ENCODE peak calls at places on chromosomes 13 and 19, in four cellular contexts. P is tibial nerve, G is adrenal gland, Z is neural progenitor cell. M is an unnamed sample. For H3K27me3, the result is how much of the 10 kb centered on the place peaks cover.

GRCh38 chr13:28494861-28495585 is at the start of gene FLT1:
- DNase-seq in G (peak), P (no peak), Z (peak), M (no peak)

GRCh38 chr19:39140195-39140516 is 14.6 kb downstream of the PAK4 start:
- DNase-seq in P (no peak), Z (no peak), G (no peak), M (no peak)

GRCh38 chr13:31530883-31531282 is 208.4 kb upstream of the RXFP2 start:
- DNase-seq in Z (no peak), P (no peak), G (no peak), M (no peak)

GRCh38 chr13:101258071-101258470 is 158.2 kb downstream of the NALCN start:
- DNase-seq in Z (peak), G (no peak), P (no peak), M (peak)

GRCh38 chr19:1668339-1669123 is 16.1 kb upstream of the TCF3 start:
- DNase-seq in Z (peak), P (no peak), G (no peak), M (no peak)

GRCh38 chr13:78176880-78177279 is 258.2 kb upstream of the EDNRB start:
- DNase-seq in G (no peak), P (no peak), Z (no peak), M (no peak)

GRCh38 chr13:38697628-38698333 is 10.9 kb downstream of the FREM2 start:
- DNase-seq in G (no peak), P (no peak), Z (peak), M (no peak)

GRCh38 chr19:49339364-49340068 is 4.3 kb downstream of the CD37 start:
- DNase-seq in G (peak), P (peak), Z (peak), M (peak)

GRCh38 chr13:100667894-100668293 is 6.7 kb downstream of the TMTC4 start:
- DNase-seq in P (no peak), G (no peak), Z (no peak), M (no peak)

GRCh38 chr13:76754414-76754813 is 131.8 kb downstream of the KCTD12 start:
- DNase-seq in Z (no peak), P (peak), G (peak), M (no peak)

GRCh38 chr13:93304868-93305613 is 78.4 kb downstream of the GPC6 start:
- DNase-seq in P (no peak), Z (no peak), G (no peak), M (no peak)

GRCh38 chr19:15584541-15585115 is 30.4 kb upstream of the CYP4F8 start:
- DNase-seq in P (peak), G (peak), Z (peak), M (no peak)
- H3K4me3 ChIP-seq in P (no peak), G (no peak), Z (no peak), M (no peak)

GRCh38 chr19:12773571-12773970 is 1.8 kb downstream of the HOOK2 start:
- DNase-seq in G (no peak), Z (no peak), P (no peak), M (no peak)
- TF ChIP-seq CTCF in G (no peak), Z (peak), P (peak), M (peak)

DNA sequence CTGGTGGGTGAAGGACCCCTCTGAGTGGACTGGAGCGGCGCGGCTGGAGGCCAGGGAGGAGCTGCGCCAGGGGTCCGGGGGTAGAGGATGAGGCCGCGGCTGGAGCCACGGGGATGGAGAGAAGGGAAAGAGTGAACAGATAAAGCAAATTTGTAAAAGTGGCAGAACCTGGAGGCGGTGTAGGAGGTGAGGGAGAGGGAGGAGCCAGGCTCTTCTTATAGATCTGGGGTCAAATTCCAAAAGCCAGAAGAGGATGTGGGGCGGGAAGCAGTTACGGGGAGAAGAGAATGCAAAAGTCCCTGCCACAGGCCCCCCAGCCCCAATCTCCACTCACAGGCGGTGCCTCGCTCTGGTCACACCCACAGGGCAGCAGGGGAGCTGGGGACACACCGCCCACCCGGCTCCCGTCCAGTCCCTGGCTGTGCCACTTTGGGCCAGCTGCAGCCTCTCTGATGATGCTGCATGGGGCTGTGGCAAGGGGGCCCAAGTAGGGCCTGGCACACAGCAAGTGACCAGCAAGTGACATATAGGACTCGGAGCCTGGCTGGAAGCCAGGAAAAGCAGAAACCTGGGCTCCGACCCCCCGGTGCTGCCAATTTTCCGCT is 11.1 kb downstream of the LRRC4B start:
- DNase-seq in G (no peak), Z (peak), P (no peak), M (no peak)
- H3K27me3 ChIP-seq in G (under half), Z (half or more), P (under half), M (under half)

GRCh38 chr19:50638576-50638975 is 1.1 kb downstream of the SYT3 start:
- DNase-seq in Z (no peak), G (no peak), P (no peak), M (no peak)

GRCh38 chr19:50644315-50644915 is 4.7 kb upstream of the SYT3 start:
- DNase-seq in P (no peak), G (no peak), Z (no peak), M (no peak)

GRCh38 chr19:50640368-50640767 is 687 bp upstream of the SYT3 start:
- DNase-seq in G (no peak), P (no peak), Z (no peak), M (no peak)

GRCh38 chr19:50636317-50637085 is 3.2 kb downstream of the SYT3 start:
- DNase-seq in P (no peak), G (no peak), Z (no peak), M (no peak)

DNA sequence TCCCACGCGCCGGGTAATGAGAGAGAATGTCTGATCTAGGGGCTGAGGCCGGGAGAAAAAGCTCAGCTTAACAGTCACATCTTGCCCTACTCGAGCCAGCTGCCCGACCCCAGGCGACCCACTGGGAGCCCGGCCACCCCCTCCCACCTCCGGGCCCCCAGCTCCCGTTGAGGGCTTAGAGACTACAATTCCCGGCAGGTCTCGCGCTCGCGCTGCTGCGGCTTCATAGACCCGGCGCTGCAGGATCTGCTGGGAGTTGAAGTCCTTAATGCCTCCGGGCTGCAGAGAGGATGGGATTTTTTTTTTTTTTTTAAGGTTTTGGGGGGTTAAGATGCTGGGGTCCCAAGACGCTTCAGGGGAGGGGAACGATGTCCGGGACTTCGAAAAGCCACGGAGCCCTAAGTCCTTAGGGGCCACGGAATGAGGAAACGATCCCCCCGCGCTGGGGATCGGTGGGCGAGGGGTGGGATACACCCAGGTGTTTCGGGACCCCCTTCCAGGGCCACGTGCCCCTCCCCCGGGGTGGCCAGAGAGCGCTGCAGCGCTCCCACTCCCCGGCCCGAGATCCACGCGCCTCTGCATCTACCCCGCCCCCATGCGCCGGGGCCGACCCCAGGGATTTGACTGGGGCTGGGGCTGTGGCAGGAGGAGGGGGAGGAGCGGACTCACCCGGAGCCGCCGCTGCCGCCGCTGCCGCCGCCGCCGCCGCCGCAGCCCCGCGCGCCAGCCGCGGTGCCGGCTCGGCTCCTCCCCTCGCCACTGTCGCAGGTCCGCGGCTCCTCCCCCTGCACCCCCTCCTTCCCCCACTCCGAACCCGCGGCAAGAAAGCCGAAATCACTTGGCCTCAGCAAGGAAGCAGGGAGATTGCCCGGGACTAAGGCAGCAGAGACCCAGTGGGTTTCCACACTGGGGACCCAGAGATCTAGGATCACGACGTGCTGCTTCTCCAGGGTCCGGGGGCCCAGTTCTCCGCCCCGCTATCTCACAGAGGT is at the start of gene SYT3:
- DNase-seq in G (peak), Z (peak), P (no peak), M (no peak)
- H3K4me3 ChIP-seq in G (no peak), Z (peak), P (no peak), M (peak)

GRCh38 chr19:9431475-9431874 is 3.9 kb downstream of the ZNF266 start:
- DNase-seq in G (peak), Z (peak), P (no peak), M (no peak)
- TF ChIP-seq CTCF in G (peak), Z (peak), P (no peak), M (peak)

GRCh38 chr19:31096930-31097329 is 252.3 kb downstream of the TSHZ3 start:
- DNase-seq in Z (no peak), G (no peak), P (no peak), M (no peak)
- H3K27me3 ChIP-seq in Z (under half), G (under half), P (under half), M (under half)

GRCh38 chr13:50809133-50810090 is 34.1 kb downstream of the DLEU7 start:
- DNase-seq in Z (no peak), G (no peak), P (no peak), M (peak)

GRCh38 chr13:50810998-50811397 is 32.5 kb downstream of the DLEU7 start:
- DNase-seq in G (no peak), P (no peak), Z (no peak), M (no peak)

GRCh38 chr13:50812242-50812641 is 31.2 kb downstream of the DLEU7 start:
- DNase-seq in P (no peak), Z (no peak), G (no peak), M (no peak)

GRCh38 chr13:50805805-50806204 is 37.7 kb downstream of the DLEU7 start:
- DNase-seq in G (no peak), Z (peak), P (no peak), M (no peak)

DNA sequence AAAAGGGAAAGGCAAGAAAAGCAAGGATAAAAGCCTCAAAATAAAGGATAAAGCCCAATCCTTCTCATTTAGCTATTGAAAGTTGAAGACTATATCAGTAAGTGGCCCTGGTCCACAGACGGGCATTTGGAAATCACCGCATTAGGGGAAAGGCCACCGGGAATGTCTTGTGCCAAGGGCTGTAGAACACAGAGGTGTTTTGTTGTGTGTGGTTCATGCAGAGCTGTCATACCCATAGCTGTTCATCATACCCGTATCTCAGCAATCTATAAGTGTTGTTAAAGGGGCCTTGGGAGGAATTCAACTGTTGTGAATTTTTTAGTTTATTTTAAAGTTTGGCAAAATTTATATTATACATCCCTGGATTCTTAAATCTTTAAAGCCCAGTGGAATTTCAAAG is 33.0 kb downstream of the DLEU7 start:
- DNase-seq in Z (no peak), P (no peak), G (no peak), M (no peak)
- H3K4me3 ChIP-seq in Z (no peak), P (no peak), G (no peak), M (no peak)

GRCh38 chr13:86729206-86729605 is 930.0 kb upstream of the SLITRK6 start:
- DNase-seq in G (no peak), P (no peak), Z (no peak), M (no peak)

GRCh38 chr13:86725105-86725504 is 925.9 kb upstream of the SLITRK6 start:
- DNase-seq in Z (peak), P (no peak), G (no peak), M (no peak)
- TF ChIP-seq CTCF in Z (peak), P (no peak), G (no peak), M (no peak)